ENCODE peak calls at places on chromosomes 7 and 10, in eight cellular contexts. K, U, F, T, M, G, B and Y are unnamed samples.

GRCh38 chr10:123585477-123586445 is 80.4 kb upstream of the GPR26 start:
- DNase-seq in K (no peak), U (no peak), F (no peak), T (no peak), M (no peak), G (no peak), B (no peak), Y (no peak)

GRCh38 chr7:96989241-96989858 is 16.0 kb upstream of the DLX6 start:
- DNase-seq in K (no peak), U (no peak), F (no peak), T (no peak), M (no peak), G (no peak), B (no peak), Y (no peak)

GRCh38 chr7:23018747-23019146 is 4.8 kb upstream of the HYCC1 start:
- DNase-seq in K (no peak), U (no peak), F (no peak), T (no peak), M (no peak), G (no peak), B (no peak), Y (no peak)

GRCh38 chr10:4011136-4011812 is 226.3 kb upstream of the KLF6 start:
- DNase-seq in K (no peak), U (no peak), F (no peak), T (no peak), M (no peak), G (no peak), B (no peak), Y (no peak)

GRCh38 chr7:45889367-45890067 is 1.2 kb downstream of the IGFBP1 start:
- DNase-seq in K (no peak), U (no peak), F (peak), T (no peak), M (no peak), G (no peak), B (no peak), Y (no peak)

GRCh38 chr10:119737827-119738226 is 12.0 kb downstream of the INPP5F start:
- DNase-seq in K (no peak), U (peak), F (peak), T (peak), M (no peak), G (peak), B (peak), Y (peak)

GRCh38 chr7:1418505-1419309 is 40.6 kb downstream of the MICALL2 start:
- DNase-seq in K (no peak), U (no peak), F (peak), T (no peak), M (no peak), G (peak), B (peak), Y (peak)

GRCh38 chr7:92678291-92678920 is 88.2 kb upstream of the FAM133B start:
- DNase-seq in K (no peak), U (no peak), F (no peak), T (no peak), M (no peak), G (no peak), B (no peak), Y (no peak)

GRCh38 chr10:20633721-20634120 is 263.4 kb downstream of the NEBL start:
- DNase-seq in K (no peak), U (no peak), F (no peak), T (no peak), M (no peak), G (no peak), B (no peak), Y (no peak)

GRCh38 chr7:127251048-127251451 is 1.7 kb downstream of the GRM8 start:
- DNase-seq in K (peak), U (no peak), F (no peak), T (no peak), M (no peak), G (no peak), B (no peak), Y (no peak)

GRCh38 chr10:76341740-76342139 is 910.3 kb downstream of the LRMDA start:
- DNase-seq in K (no peak), U (no peak), F (peak), T (no peak), M (no peak), G (no peak), B (no peak), Y (no peak)

GRCh38 chr10:6061056-6061455 is 1.1 kb downstream of the IL2RA start:
- DNase-seq in K (no peak), U (no peak), F (no peak), T (no peak), M (no peak), G (no peak), B (no peak), Y (no peak)

GRCh38 chr7:146700015-146700560 is 583.5 kb downstream of the CNTNAP2 start:
- DNase-seq in K (no peak), U (no peak), F (peak), T (no peak), M (no peak), G (no peak), B (peak), Y (no peak)

GRCh38 chr10:93991596-93992284 is 2.0 kb upstream of the PLCE1 start:
- DNase-seq in K (no peak), U (peak), F (peak), T (no peak), M (no peak), G (peak), B (peak), Y (peak)

GRCh38 chr10:22453948-22454347 is 108.7 kb downstream of the SPAG6 start:
- DNase-seq in K (no peak), U (no peak), F (no peak), T (no peak), M (no peak), G (no peak), B (no peak), Y (no peak)

GRCh38 chr7:122248472-122248871 is 56.1 kb downstream of the FEZF1 start:
- DNase-seq in K (no peak), U (no peak), F (no peak), T (no peak), M (no peak), G (no peak), B (peak), Y (peak)

GRCh38 chr10:3720228-3721019 is 64.6 kb downstream of the KLF6 start:
- DNase-seq in K (no peak), U (no peak), F (peak), T (peak), M (no peak), G (no peak), B (no peak), Y (peak)

GRCh38 chr7:30027915-30028748 is at the start of gene PLEKHA8:
- DNase-seq in K (peak), U (no peak), F (peak), T (peak), M (peak), G (peak), B (peak), Y (peak)

GRCh38 chr7:16123117-16123770 is 298.1 kb downstream of the CRPPA start:
- DNase-seq in K (no peak), U (no peak), F (no peak), T (no peak), M (no peak), G (no peak), B (no peak), Y (no peak)

GRCh38 chr7:145681159-145681558 is 435.4 kb upstream of the CNTNAP2 start:
- DNase-seq in K (no peak), U (no peak), F (no peak), T (no peak), M (no peak), G (no peak), B (no peak), Y (no peak)

GRCh38 chr7:83987764-83988163 is 206.8 kb downstream of the SEMA3A start:
- DNase-seq in K (no peak), U (no peak), F (no peak), T (no peak), M (no peak), G (no peak), B (no peak), Y (no peak)

GRCh38 chr7:113561446-113561845 is 357.4 kb downstream of the PPP1R3A start:
- DNase-seq in K (no peak), U (no peak), F (peak), T (no peak), M (no peak), G (no peak), B (no peak), Y (no peak)

GRCh38 chr10:102645388-102645740 is 1.1 kb downstream of the TRIM8 start:
- DNase-seq in K (peak), U (no peak), F (no peak), T (no peak), M (peak), G (peak), B (peak), Y (no peak)

GRCh38 chr7:5755704-5756131 is 25.7 kb downstream of the RNF216 start:
- DNase-seq in K (no peak), U (no peak), F (peak), T (peak), M (no peak), G (no peak), B (no peak), Y (no peak)

GRCh38 chr10:79495791-79496190 is 16.5 kb upstream of the EIF5AL1 start:
- DNase-seq in K (no peak), U (no peak), F (no peak), T (no peak), M (no peak), G (no peak), B (no peak), Y (no peak)

GRCh38 chr10:26743091-26743490 is 45.6 kb downstream of the PDSS1 start:
- DNase-seq in K (no peak), U (peak), F (no peak), T (no peak), M (no peak), G (no peak), B (no peak), Y (no peak)

GRCh38 chr10:97356318-97356914 is 21.9 kb upstream of the FRAT2 start:
- DNase-seq in K (no peak), U (no peak), F (no peak), T (no peak), M (peak), G (no peak), B (no peak), Y (no peak)

GRCh38 chr10:59036311-59037017 is 140.0 kb upstream of the PHYHIPL start:
- DNase-seq in K (peak), U (no peak), F (no peak), T (no peak), M (no peak), G (no peak), B (no peak), Y (no peak)

GRCh38 chr7:25028370-25028971 is 48.5 kb upstream of the OSBPL3 start:
- DNase-seq in K (no peak), U (peak), F (peak), T (peak), M (no peak), G (no peak), B (peak), Y (peak)

GRCh38 chr7:101998904-101999236 is 181.4 kb downstream of the CUX1 start:
- DNase-seq in K (no peak), U (no peak), F (no peak), T (no peak), M (no peak), G (no peak), B (no peak), Y (no peak)

GRCh38 chr7:116242177-116242576 is 31.8 kb downstream of the TES start:
- DNase-seq in K (no peak), U (no peak), F (no peak), T (no peak), M (no peak), G (no peak), B (no peak), Y (no peak)
- TF ChIP-seq CTCF in K (no peak), U (no peak), F (no peak), T (peak), M (no peak), G (peak), B (no peak), Y (no peak)

GRCh38 chr7:11552676-11553075 is 279.3 kb downstream of the THSD7A start:
- DNase-seq in K (no peak), U (no peak), F (no peak), T (no peak), M (no peak), G (no peak), B (no peak), Y (no peak)

DNA sequence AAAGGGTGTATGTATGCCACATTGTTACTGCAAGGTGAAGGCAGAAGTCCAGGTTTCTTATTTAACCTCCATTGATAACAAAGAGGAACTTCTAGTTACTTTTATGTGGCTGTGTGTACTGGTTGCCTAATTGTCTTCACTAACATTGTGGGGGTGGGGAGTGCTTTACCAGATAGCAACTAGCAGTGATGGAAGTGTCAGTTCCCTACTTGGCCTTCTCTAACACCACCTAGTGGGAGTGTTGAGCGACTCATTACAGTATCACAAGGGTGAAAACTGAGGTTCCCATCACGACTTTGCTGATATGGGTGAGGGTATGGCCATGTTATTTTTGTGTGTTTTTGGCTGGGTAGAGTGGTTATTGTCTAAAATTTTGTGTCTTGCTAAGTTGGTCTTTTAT is 274.4 kb downstream of the THSD7A start:
- DNase-seq in K (no peak), U (no peak), F (peak), T (no peak), M (no peak), G (no peak), B (peak), Y (peak)
- TF ChIP-seq CTCF in K (peak), U (peak), F (peak), T (no peak), M (no peak), G (peak), B (peak), Y (no peak)

GRCh38 chr7:35848728-35849127 is 47.9 kb downstream of the SEPTIN7 start:
- DNase-seq in K (no peak), U (no peak), F (peak), T (no peak), M (no peak), G (no peak), B (no peak), Y (no peak)

GRCh38 chr7:35846816-35847412 is 46.1 kb downstream of the SEPTIN7 start:
- DNase-seq in K (no peak), U (no peak), F (no peak), T (no peak), M (no peak), G (no peak), B (no peak), Y (no peak)

GRCh38 chr7:35849954-35850353 is 49.1 kb downstream of the SEPTIN7 start:
- DNase-seq in K (no peak), U (no peak), F (no peak), T (no peak), M (no peak), G (no peak), B (no peak), Y (no peak)

GRCh38 chr7:35854311-35854710 is 53.5 kb downstream of the SEPTIN7 start:
- DNase-seq in K (no peak), U (no peak), F (no peak), T (no peak), M (no peak), G (no peak), B (no peak), Y (no peak)

GRCh38 chr7:35849158-35849831 is 48.4 kb downstream of the SEPTIN7 start:
- DNase-seq in K (no peak), U (no peak), F (peak), T (no peak), M (no peak), G (no peak), B (no peak), Y (no peak)
- TF ChIP-seq CTCF in K (no peak), U (no peak), F (peak), T (no peak), M (no peak), G (no peak), B (no peak), Y (no peak)

DNA sequence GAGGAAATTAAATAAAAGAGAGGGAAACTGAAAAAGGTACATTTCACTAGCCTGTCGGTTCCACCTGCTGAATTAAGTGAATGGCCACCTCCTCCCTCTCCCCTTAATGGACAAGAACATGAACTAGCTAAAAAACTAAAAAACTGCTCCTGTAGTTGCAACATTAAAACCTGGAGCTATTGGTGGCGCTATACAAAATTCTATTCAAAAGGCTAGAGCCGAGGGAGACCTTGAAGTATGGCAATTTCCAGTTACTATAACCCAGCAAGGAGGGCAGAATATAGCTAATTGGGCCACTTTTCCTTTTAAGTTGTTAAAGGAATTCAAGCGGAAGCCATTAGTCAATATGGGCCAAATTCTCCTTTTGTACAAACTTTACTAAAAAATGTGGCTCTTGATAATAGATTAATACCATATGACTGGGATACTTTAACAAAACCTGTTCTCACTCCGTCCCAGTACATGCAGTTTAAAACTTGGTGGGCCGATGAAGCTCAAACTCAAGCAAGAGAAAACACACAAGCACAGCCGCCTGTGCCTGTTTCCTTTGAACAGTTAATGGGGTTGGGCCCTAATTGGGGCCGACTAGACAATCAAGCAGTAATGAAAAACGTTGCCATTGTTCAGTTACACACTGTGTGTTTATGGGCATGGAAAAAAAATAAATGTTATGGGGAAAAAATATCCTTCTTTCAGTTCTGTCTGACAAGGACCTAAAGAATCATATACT is 6.5 kb upstream of the CHST3 start:
- DNase-seq in K (no peak), U (no peak), F (peak), T (no peak), M (no peak), G (no peak), B (no peak), Y (no peak)
- TF ChIP-seq CTCF in K (peak), U (peak), F (peak), T (peak), M (no peak), G (peak), B (peak), Y (no peak)

GRCh38 chr10:61400524-61400923 is 52.7 kb downstream of the TMEM26 start:
- DNase-seq in K (no peak), U (no peak), F (no peak), T (no peak), M (no peak), G (no peak), B (peak), Y (no peak)
- TF ChIP-seq CTCF in K (no peak), U (no peak), F (peak), T (no peak), M (no peak), G (no peak), B (peak), Y (no peak)

GRCh38 chr10:1230592-1231275 is 174.5 kb downstream of the WDR37 start:
- DNase-seq in K (no peak), U (no peak), F (no peak), T (no peak), M (no peak), G (no peak), B (no peak), Y (no peak)
- TF ChIP-seq CTCF in K (no peak), U (no peak), F (no peak), T (no peak), M (no peak), G (no peak), B (no peak), Y (no peak)

DNA sequence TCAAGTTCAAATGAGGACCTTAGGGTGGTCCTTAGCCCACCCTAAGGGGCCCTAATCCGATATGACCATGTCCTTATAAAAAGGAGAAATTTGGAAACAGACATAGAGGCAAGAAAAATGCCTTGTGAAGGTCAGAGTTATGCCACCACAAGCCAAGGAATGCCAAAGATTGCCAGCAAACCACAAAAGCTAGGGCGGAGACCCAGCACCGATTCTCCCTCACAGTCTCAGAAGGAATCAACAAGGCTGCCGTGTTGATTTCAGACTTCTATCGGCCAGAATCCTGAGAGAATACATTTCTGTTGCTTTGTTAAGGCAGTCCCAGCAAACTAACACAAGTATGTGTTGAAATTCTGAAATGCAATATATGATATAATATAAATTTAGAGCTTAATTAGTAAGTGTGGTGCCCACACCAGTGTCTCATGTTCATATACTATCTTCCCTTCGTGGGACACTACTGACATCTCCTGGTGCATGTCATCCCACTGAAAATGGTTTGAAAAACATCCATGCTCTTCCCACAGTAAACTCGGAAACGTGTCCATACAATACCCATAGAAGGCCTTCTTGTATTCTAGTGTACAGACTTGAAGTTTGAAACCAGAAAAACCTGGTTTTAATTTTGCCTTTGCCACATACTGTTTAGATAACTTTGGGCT is 349.0 kb downstream of the TNS3 start:
- DNase-seq in K (no peak), U (no peak), F (no peak), T (no peak), M (no peak), G (no peak), B (peak), Y (no peak)
- TF ChIP-seq CTCF in K (no peak), U (peak), F (peak), T (peak), M (no peak), G (peak), B (peak), Y (no peak)